ENCODE peak calls at places on chromosomes 13 and 19, in five cellular contexts. One of them, this sample, is unnamed.

GRCh38 chr19:55383789-55384575 is at the start of gene TMEM238:
- DNase-seq in foreskin fibroblast: peak
- DNase-seq in ovary: peak
- DNase-seq in HCT116: no peak
- DNase-seq in cardiac fibroblast: peak
- DNase-seq in this sample: peak

GRCh38 chr19:39032164-39032918 is at the start of gene FBXO27:
- DNase-seq in foreskin fibroblast: no peak
- DNase-seq in ovary: peak
- DNase-seq in HCT116: peak
- DNase-seq in cardiac fibroblast: no peak
- DNase-seq in this sample: peak

GRCh38 chr13:45472171-45472705 is 7.5 kb downstream of the COG3 start:
- DNase-seq in HCT116: no peak
- DNase-seq in cardiac fibroblast: no peak
- DNase-seq in foreskin fibroblast: peak
- DNase-seq in ovary: no peak
- DNase-seq in this sample: no peak

GRCh38 chr13:73898276-73898675 is 235.9 kb downstream of the KLF12 start:
- DNase-seq in foreskin fibroblast: no peak
- DNase-seq in ovary: no peak
- DNase-seq in cardiac fibroblast: no peak
- DNase-seq in HCT116: no peak
- DNase-seq in this sample: no peak

GRCh38 chr13:20161275-20161950 is 561 bp upstream of the GJA3 start:
- DNase-seq in ovary: no peak
- DNase-seq in cardiac fibroblast: no peak
- DNase-seq in foreskin fibroblast: peak
- DNase-seq in HCT116: no peak
- DNase-seq in this sample: no peak

GRCh38 chr19:15107056-15108010 is at the start of gene SYDE1:
- DNase-seq in cardiac fibroblast: peak
- DNase-seq in foreskin fibroblast: peak
- DNase-seq in HCT116: no peak
- DNase-seq in ovary: peak
- DNase-seq in this sample: no peak

GRCh38 chr19:8585894-8586750 is 8.9 kb upstream of the MYO1F start:
- DNase-seq in foreskin fibroblast: no peak
- DNase-seq in HCT116: peak
- DNase-seq in ovary: no peak
- DNase-seq in cardiac fibroblast: peak
- DNase-seq in this sample: no peak

GRCh38 chr13:88063741-88064140 is 392.6 kb downstream of the SLITRK5 start:
- DNase-seq in HCT116: no peak
- DNase-seq in cardiac fibroblast: no peak
- DNase-seq in ovary: no peak
- DNase-seq in foreskin fibroblast: no peak
- DNase-seq in this sample: peak

GRCh38 chr13:59914556-59914955 is 249.2 kb downstream of the DIAPH3 start:
- DNase-seq in ovary: no peak
- DNase-seq in cardiac fibroblast: peak
- DNase-seq in foreskin fibroblast: peak
- DNase-seq in HCT116: no peak
- DNase-seq in this sample: no peak

GRCh38 chr13:76711515-76712182 is 174.6 kb downstream of the KCTD12 start:
- DNase-seq in foreskin fibroblast: peak
- DNase-seq in HCT116: no peak
- DNase-seq in ovary: peak
- DNase-seq in cardiac fibroblast: peak
- DNase-seq in this sample: peak

GRCh38 chr19:29397748-29398147 is 128.0 kb upstream of the VSTM2B start:
- DNase-seq in ovary: no peak
- DNase-seq in foreskin fibroblast: no peak
- DNase-seq in cardiac fibroblast: no peak
- DNase-seq in HCT116: no peak
- DNase-seq in this sample: no peak

GRCh38 chr19:2049741-2050348 is 1.2 kb downstream of the MKNK2 start:
- DNase-seq in HCT116: no peak
- DNase-seq in ovary: peak
- DNase-seq in foreskin fibroblast: peak
- DNase-seq in cardiac fibroblast: peak
- DNase-seq in this sample: peak

GRCh38 chr13:50127017-50127725 is 111.9 kb downstream of the KCNRG start:
- DNase-seq in foreskin fibroblast: peak
- DNase-seq in HCT116: no peak
- DNase-seq in ovary: peak
- DNase-seq in cardiac fibroblast: peak
- DNase-seq in this sample: no peak

GRCh38 chr19:58466089-58466759 is 656 bp upstream of the ZNF324 start:
- DNase-seq in HCT116: no peak
- DNase-seq in cardiac fibroblast: no peak
- DNase-seq in foreskin fibroblast: no peak
- DNase-seq in ovary: no peak
- DNase-seq in this sample: no peak

GRCh38 chr13:61685683-61686013 is 270.0 kb upstream of the PCDH20 start:
- DNase-seq in cardiac fibroblast: no peak
- DNase-seq in ovary: no peak
- DNase-seq in HCT116: peak
- DNase-seq in foreskin fibroblast: no peak
- DNase-seq in this sample: peak

GRCh38 chr19:16875584-16876555 is 12.9 kb upstream of the F2RL3 start:
- DNase-seq in foreskin fibroblast: no peak
- DNase-seq in HCT116: no peak
- DNase-seq in cardiac fibroblast: no peak
- DNase-seq in ovary: no peak
- DNase-seq in this sample: no peak

GRCh38 chr19:40533508-40533907 is 43.2 kb upstream of the SHKBP1 start:
- DNase-seq in cardiac fibroblast: no peak
- DNase-seq in ovary: no peak
- DNase-seq in HCT116: no peak
- DNase-seq in foreskin fibroblast: no peak
- DNase-seq in this sample: no peak
- TF ChIP-seq CTCF in cardiac fibroblast: peak
- TF ChIP-seq CTCF in ovary: no peak
- TF ChIP-seq CTCF in HCT116: peak
- TF ChIP-seq CTCF in foreskin fibroblast: peak
- TF ChIP-seq CTCF in this sample: peak

GRCh38 chr19:5047251-5047935 is 78.5 kb downstream of the KDM4B start:
- DNase-seq in cardiac fibroblast: no peak
- DNase-seq in foreskin fibroblast: no peak
- DNase-seq in HCT116: no peak
- DNase-seq in ovary: no peak
- DNase-seq in this sample: no peak

GRCh38 chr19:5048727-5049553 is 80.0 kb downstream of the KDM4B start:
- DNase-seq in ovary: peak
- DNase-seq in HCT116: no peak
- DNase-seq in cardiac fibroblast: peak
- DNase-seq in foreskin fibroblast: peak
- DNase-seq in this sample: no peak

GRCh38 chr19:5046339-5047039 is 77.6 kb downstream of the KDM4B start:
- DNase-seq in cardiac fibroblast: no peak
- DNase-seq in foreskin fibroblast: peak
- DNase-seq in ovary: no peak
- DNase-seq in HCT116: no peak
- DNase-seq in this sample: peak

GRCh38 chr19:5049561-5049960 is 80.6 kb downstream of the KDM4B start:
- DNase-seq in foreskin fibroblast: no peak
- DNase-seq in HCT116: no peak
- DNase-seq in ovary: no peak
- DNase-seq in cardiac fibroblast: no peak
- DNase-seq in this sample: no peak

DNA sequence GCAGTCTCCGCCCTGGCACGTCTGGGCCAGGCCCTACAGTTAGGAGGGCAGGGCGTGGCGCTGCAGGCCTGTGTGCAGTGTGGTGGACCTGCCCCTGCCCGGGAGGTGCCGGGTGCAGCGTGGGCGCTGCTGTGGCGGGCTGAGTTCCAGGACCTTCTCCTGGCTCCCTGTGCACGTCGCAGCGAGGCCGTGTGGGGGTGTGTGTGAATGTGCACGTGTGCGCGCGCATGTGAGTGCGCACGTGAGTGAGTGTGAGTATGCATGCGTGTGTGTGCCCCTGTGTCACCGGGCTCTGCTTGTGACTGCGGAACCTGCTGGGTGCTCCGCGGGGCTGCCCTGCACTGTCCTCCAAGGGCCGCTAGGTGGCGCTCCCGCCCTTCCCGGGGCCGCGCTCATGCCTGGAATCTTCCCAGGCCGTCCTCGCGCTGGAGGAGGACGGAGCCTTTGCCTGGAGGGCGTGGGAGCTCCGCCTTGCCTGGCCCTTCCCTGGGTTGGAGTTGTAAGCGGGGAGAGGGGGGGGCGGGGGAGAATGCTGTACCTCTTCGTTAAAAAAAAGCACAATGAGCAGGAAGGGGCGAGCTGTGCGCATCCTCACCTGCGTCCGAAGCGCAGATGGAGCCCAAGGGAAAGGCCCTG is 79.3 kb downstream of the KDM4B start:
- DNase-seq in cardiac fibroblast: peak
- DNase-seq in foreskin fibroblast: peak
- DNase-seq in HCT116: no peak
- DNase-seq in ovary: peak
- DNase-seq in this sample: peak
- H3K4me3 ChIP-seq in cardiac fibroblast: no peak
- H3K4me3 ChIP-seq in foreskin fibroblast: no peak
- H3K4me3 ChIP-seq in HCT116: no peak
- H3K4me3 ChIP-seq in ovary: peak
- H3K4me3 ChIP-seq in this sample: no peak

DNA sequence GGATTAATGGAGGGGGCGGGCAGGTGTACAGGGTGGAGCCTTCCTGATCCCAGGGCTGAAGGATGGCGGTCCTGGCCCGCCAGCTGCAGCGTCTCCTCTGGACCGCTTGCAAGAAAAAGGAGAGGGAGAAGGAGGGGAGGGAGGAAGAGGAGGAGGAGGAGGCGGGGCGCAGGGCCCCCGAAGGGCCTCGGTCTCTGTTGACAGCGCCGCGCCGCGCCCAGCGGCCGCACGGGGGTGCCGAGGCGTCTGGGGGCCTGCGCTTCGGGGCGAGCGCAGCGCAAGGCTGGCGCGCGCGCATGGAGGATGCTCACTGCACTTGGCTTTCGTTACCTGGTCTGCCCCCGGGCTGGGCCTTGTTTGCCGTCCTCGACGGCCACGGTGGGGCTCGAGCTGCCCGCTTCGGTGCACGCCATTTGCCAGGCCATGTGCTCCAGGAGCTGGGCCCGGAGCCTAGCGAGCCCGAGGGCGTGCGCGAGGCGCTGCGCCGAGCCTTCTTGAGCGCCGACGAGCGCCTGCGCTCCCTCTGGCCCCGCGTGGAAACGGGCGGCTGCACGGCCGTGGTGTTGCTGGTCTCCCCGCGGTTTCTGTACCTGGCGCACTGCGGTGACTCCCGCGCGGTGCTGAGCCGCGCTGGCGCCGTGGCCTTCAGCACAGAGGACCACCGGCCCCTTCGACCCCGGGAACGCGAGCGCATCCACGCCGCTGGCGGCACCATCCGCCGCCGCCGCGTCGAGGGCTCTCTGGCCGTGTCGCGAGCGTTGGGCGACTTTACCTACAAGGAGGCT is at the start of gene PPM1N:
- DNase-seq in ovary: no peak
- DNase-seq in foreskin fibroblast: no peak
- DNase-seq in cardiac fibroblast: no peak
- DNase-seq in HCT116: no peak
- DNase-seq in this sample: no peak
- TF ChIP-seq CTCF in ovary: no peak
- TF ChIP-seq CTCF in foreskin fibroblast: no peak
- TF ChIP-seq CTCF in cardiac fibroblast: no peak
- TF ChIP-seq CTCF in HCT116: no peak
- TF ChIP-seq CTCF in this sample: no peak

GRCh38 chr13:24040835-24041234 is 119.7 kb upstream of the SPATA13 start:
- DNase-seq in foreskin fibroblast: no peak
- DNase-seq in ovary: no peak
- DNase-seq in cardiac fibroblast: no peak
- DNase-seq in HCT116: no peak
- DNase-seq in this sample: no peak

GRCh38 chr13:24038405-24038804 is 122.1 kb upstream of the SPATA13 start:
- DNase-seq in cardiac fibroblast: peak
- DNase-seq in foreskin fibroblast: no peak
- DNase-seq in HCT116: no peak
- DNase-seq in ovary: no peak
- DNase-seq in this sample: peak

GRCh38 chr13:24036115-24036514 is 124.4 kb upstream of the SPATA13 start:
- DNase-seq in cardiac fibroblast: peak
- DNase-seq in HCT116: no peak
- DNase-seq in ovary: no peak
- DNase-seq in foreskin fibroblast: no peak
- DNase-seq in this sample: no peak

GRCh38 chr13:24039621-24040475 is 120.7 kb upstream of the SPATA13 start:
- DNase-seq in HCT116: no peak
- DNase-seq in ovary: no peak
- DNase-seq in cardiac fibroblast: no peak
- DNase-seq in foreskin fibroblast: no peak
- DNase-seq in this sample: no peak

GRCh38 chr13:24038846-24039330 is 121.6 kb upstream of the SPATA13 start:
- DNase-seq in HCT116: no peak
- DNase-seq in foreskin fibroblast: peak
- DNase-seq in ovary: no peak
- DNase-seq in cardiac fibroblast: no peak
- DNase-seq in this sample: peak
- H3K4me3 ChIP-seq in HCT116: no peak
- H3K4me3 ChIP-seq in foreskin fibroblast: no peak
- H3K4me3 ChIP-seq in ovary: no peak
- H3K4me3 ChIP-seq in cardiac fibroblast: no peak
- H3K4me3 ChIP-seq in this sample: no peak

GRCh38 chr13:58907347-58907746 is 1256.4 kb downstream of the DIAPH3 start:
- DNase-seq in cardiac fibroblast: peak
- DNase-seq in HCT116: no peak
- DNase-seq in foreskin fibroblast: no peak
- DNase-seq in ovary: no peak
- DNase-seq in this sample: no peak
- TF ChIP-seq CTCF in cardiac fibroblast: no peak
- TF ChIP-seq CTCF in HCT116: no peak
- TF ChIP-seq CTCF in foreskin fibroblast: no peak
- TF ChIP-seq CTCF in ovary: no peak
- TF ChIP-seq CTCF in this sample: no peak

GRCh38 chr13:106417467-106418110 is 117.9 kb downstream of the EFNB2 start:
- DNase-seq in HCT116: no peak
- DNase-seq in ovary: no peak
- DNase-seq in cardiac fibroblast: no peak
- DNase-seq in foreskin fibroblast: no peak
- DNase-seq in this sample: no peak
- H3K4me3 ChIP-seq in HCT116: no peak
- H3K4me3 ChIP-seq in ovary: no peak
- H3K4me3 ChIP-seq in cardiac fibroblast: no peak
- H3K4me3 ChIP-seq in foreskin fibroblast: peak
- H3K4me3 ChIP-seq in this sample: no peak

GRCh38 chr13:47459512-47459911 is 541.6 kb downstream of the SUCLA2 start:
- DNase-seq in HCT116: no peak
- DNase-seq in foreskin fibroblast: no peak
- DNase-seq in ovary: no peak
- DNase-seq in cardiac fibroblast: peak
- DNase-seq in this sample: no peak

GRCh38 chr13:47454986-47455385 is 546.1 kb downstream of the SUCLA2 start:
- DNase-seq in foreskin fibroblast: peak
- DNase-seq in cardiac fibroblast: peak
- DNase-seq in ovary: no peak
- DNase-seq in HCT116: no peak
- DNase-seq in this sample: no peak

GRCh38 chr13:47457631-47458030 is 543.4 kb downstream of the SUCLA2 start:
- DNase-seq in HCT116: no peak
- DNase-seq in foreskin fibroblast: no peak
- DNase-seq in cardiac fibroblast: peak
- DNase-seq in ovary: no peak
- DNase-seq in this sample: peak

GRCh38 chr13:47455581-47455980 is 545.5 kb downstream of the SUCLA2 start:
- DNase-seq in cardiac fibroblast: no peak
- DNase-seq in foreskin fibroblast: peak
- DNase-seq in HCT116: no peak
- DNase-seq in ovary: no peak
- DNase-seq in this sample: no peak
- TF ChIP-seq CTCF in cardiac fibroblast: peak
- TF ChIP-seq CTCF in foreskin fibroblast: no peak
- TF ChIP-seq CTCF in HCT116: no peak
- TF ChIP-seq CTCF in ovary: no peak
- TF ChIP-seq CTCF in this sample: no peak

This sample was measured in epithelial cell of esophagus.